ENCODE peak calls at places on chromosomes 5 and 9, in seven cellular contexts. H, V, B, X, A, S and I are unnamed samples.

GRCh38 chr9:111298831-111299603 is 31.0 kb downstream of the OR2K2 start:
- DNase-seq in H (peak), V (no peak), B (peak), X (peak), A (peak), S (no peak), I (no peak)

GRCh38 chr9:127667127-127667844 is 39.5 kb upstream of the CFAP157 start:
- DNase-seq in H (no peak), V (no peak), B (no peak), X (no peak), A (no peak), S (no peak), I (no peak)

GRCh38 chr9:83933804-83934203 is 12.6 kb upstream of the KIF27 start:
- DNase-seq in H (peak), V (peak), B (peak), X (no peak), A (no peak), S (no peak), I (no peak)

GRCh38 chr5:39717186-39717897 is 292.6 kb upstream of the DAB2 start:
- DNase-seq in H (peak), V (no peak), B (peak), X (no peak), A (no peak), S (no peak), I (no peak)

GRCh38 chr9:71131145-71131544 is 9.7 kb upstream of the TRPM3 start:
- DNase-seq in H (no peak), V (no peak), B (no peak), X (no peak), A (no peak), S (no peak), I (no peak)

GRCh38 chr5:163880307-163880706 is 374.9 kb downstream of the MAT2B start:
- DNase-seq in H (peak), V (no peak), B (peak), X (no peak), A (no peak), S (no peak), I (no peak)

GRCh38 chr9:93702261-93702660 is 125.9 kb downstream of the PHF2 start:
- DNase-seq in H (no peak), V (no peak), B (no peak), X (no peak), A (no peak), S (no peak), I (no peak)

GRCh38 chr9:131925677-131926076 is 154.0 kb downstream of the MED27 start:
- DNase-seq in H (no peak), V (no peak), B (no peak), X (no peak), A (no peak), S (no peak), I (no peak)

GRCh38 chr9:121194730-121195129 is 6.9 kb downstream of the RAB14 start:
- DNase-seq in H (no peak), V (no peak), B (no peak), X (no peak), A (no peak), S (no peak), I (no peak)

GRCh38 chr9:71285191-71285656 is 163.8 kb upstream of the TRPM3 start:
- DNase-seq in H (peak), V (no peak), B (peak), X (peak), A (peak), S (peak), I (no peak)

GRCh38 chr5:80149161-80149609 is 106.7 kb downstream of the SERINC5 start:
- DNase-seq in H (no peak), V (no peak), B (no peak), X (no peak), A (no peak), S (no peak), I (no peak)

GRCh38 chr5:175226506-175226905 is 217.5 kb downstream of the DRD1 start:
- DNase-seq in H (no peak), V (no peak), B (no peak), X (no peak), A (no peak), S (no peak), I (no peak)

GRCh38 chr5:173333900-173334685 is 5.9 kb upstream of the STC2 start:
- DNase-seq in H (peak), V (no peak), B (peak), X (peak), A (no peak), S (no peak), I (no peak)

GRCh38 chr5:123690821-123691220 is 178.8 kb downstream of the CSNK1G3 start:
- DNase-seq in H (no peak), V (no peak), B (no peak), X (no peak), A (no peak), S (no peak), I (no peak)

GRCh38 chr5:30156156-30156555 is 1037.3 kb upstream of the CDH6 start:
- DNase-seq in H (peak), V (no peak), B (no peak), X (no peak), A (no peak), S (no peak), I (no peak)

GRCh38 chr9:69577123-69577522 is 95.0 kb downstream of the APBA1 start:
- DNase-seq in H (no peak), V (no peak), B (no peak), X (no peak), A (no peak), S (no peak), I (no peak)

GRCh38 chr5:122392844-122393243 is 80.8 kb downstream of the SNCAIP start:
- DNase-seq in H (peak), V (no peak), B (peak), X (no peak), A (no peak), S (no peak), I (no peak)

GRCh38 chr5:128536861-128537305 is 1.2 kb downstream of the FBN2 start:
- DNase-seq in H (peak), V (no peak), B (no peak), X (no peak), A (peak), S (no peak), I (no peak)

GRCh38 chr5:115738807-115739206 is 77.7 kb downstream of the CDO1 start:
- DNase-seq in H (no peak), V (no peak), B (no peak), X (no peak), A (no peak), S (no peak), I (no peak)

GRCh38 chr9:72758944-72759343 is 193.9 kb downstream of the ALDH1A1 start:
- DNase-seq in H (no peak), V (no peak), B (no peak), X (no peak), A (no peak), S (no peak), I (no peak)

GRCh38 chr9:72749276-72749675 is 203.6 kb downstream of the ALDH1A1 start:
- DNase-seq in H (no peak), V (no peak), B (no peak), X (no peak), A (no peak), S (no peak), I (no peak)

GRCh38 chr9:72755836-72756235 is 197.0 kb downstream of the ALDH1A1 start:
- DNase-seq in H (no peak), V (no peak), B (no peak), X (no peak), A (no peak), S (no peak), I (no peak)

GRCh38 chr9:72751541-72751940 is 201.3 kb downstream of the ALDH1A1 start:
- DNase-seq in H (no peak), V (no peak), B (no peak), X (no peak), A (no peak), S (no peak), I (no peak)

DNA sequence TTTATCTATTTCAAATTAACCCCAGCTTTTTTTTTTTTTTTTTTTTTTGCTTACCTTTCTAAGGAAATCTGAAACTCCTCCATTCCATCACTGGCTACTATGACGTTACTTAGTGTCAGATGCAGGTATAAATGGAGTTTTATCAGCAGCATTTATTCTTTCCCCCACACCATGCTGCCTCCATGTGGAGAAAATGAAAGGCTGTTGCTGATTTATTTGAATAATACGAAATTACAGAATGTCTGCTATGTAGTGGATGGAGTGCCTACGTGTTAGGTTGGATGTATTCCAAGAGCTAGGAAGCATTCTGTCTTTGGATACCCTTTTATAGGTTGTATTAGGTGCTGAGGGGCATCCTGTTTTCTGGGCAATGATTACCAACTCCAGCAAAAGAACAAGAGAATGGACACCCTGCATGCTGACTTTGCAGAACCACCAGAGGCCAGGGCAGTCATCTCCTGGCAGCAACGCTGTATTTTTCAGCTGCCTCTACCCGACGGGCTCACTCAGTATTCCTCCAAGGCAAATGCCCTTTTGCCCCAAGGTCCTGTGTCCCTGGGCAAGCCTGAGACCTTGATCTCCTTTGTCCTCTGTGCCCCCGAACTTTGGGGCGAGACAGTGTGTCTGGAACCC is 199.5 kb downstream of the ALDH1A1 start:
- DNase-seq in H (peak), V (no peak), B (peak), X (peak), A (no peak), S (no peak), I (no peak)
- TF ChIP-seq CTCF in H (peak), V (peak), B (peak), X (peak), A (peak), S (peak), I (peak)

DNA sequence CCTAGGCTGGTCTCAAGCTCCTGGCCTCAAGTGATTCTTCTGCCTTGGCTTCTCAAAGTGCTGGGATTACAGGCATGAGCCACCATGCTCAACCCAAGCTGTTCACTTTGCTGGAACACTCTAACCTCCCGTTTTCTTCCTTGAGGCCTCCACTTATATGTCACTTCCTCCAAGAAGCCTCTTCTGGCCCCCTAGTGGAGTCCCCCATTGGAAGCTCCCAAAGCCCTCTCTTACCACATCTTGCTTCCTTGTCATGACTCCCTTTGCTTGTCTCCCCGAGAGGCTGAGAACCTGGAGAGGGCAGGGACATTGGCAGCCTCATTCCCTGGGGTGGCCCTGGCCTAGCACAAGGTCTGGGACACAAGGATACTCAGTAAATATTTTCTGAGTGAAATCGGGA is 80.8 kb downstream of the PDE6A start:
- DNase-seq in H (no peak), V (no peak), B (no peak), X (no peak), A (no peak), S (no peak), I (no peak)
- TF ChIP-seq CTCF in H (no peak), V (no peak), B (no peak), X (no peak), A (no peak), S (no peak), I (no peak)

DNA sequence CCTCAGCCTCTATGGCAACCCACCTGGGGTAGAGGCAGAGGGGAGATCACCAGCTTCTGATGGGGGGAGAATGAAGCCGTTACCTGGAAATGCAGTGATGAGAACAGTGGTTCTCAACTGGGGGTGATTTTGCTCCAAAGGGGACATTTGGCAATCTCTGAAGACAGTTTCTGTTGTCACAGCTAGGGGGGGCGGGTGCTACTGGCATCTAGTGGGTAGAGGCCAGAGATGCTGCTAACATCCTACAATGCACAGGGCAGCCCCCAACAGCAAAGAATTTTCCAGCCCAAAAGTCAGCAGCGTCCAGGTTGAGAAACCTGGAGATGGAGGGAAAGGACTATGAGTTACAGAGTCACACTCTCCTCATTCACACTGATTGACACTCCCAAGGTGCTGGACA is 84.5 kb downstream of the FGF1 start:
- DNase-seq in H (no peak), V (no peak), B (no peak), X (no peak), A (no peak), S (no peak), I (no peak)
- TF ChIP-seq CTCF in H (no peak), V (no peak), B (peak), X (peak), A (no peak), S (no peak), I (no peak)

DNA sequence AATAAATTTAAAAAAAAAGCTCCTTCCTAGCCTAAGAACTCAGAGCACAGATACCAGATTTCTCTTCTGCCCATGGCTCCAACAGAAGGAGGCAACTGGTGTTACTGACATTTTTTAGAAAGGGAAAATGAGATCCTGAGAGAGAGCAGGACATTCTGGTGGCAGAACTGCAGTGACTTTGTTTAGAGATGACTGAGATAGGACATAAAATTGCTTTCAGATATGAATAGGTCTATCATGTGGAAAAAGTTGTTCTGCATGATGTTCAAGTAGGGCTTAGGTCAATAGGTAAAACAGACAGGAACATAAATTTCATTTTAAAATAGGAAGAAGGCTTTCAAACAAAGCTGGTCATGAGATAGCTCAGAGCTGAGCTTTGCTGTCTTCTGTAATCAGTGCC is 49.6 kb downstream of the NIPAL4 start:
- DNase-seq in H (no peak), V (no peak), B (no peak), X (no peak), A (no peak), S (no peak), I (no peak)
- TF ChIP-seq CTCF in H (no peak), V (no peak), B (no peak), X (no peak), A (no peak), S (no peak), I (no peak)

DNA sequence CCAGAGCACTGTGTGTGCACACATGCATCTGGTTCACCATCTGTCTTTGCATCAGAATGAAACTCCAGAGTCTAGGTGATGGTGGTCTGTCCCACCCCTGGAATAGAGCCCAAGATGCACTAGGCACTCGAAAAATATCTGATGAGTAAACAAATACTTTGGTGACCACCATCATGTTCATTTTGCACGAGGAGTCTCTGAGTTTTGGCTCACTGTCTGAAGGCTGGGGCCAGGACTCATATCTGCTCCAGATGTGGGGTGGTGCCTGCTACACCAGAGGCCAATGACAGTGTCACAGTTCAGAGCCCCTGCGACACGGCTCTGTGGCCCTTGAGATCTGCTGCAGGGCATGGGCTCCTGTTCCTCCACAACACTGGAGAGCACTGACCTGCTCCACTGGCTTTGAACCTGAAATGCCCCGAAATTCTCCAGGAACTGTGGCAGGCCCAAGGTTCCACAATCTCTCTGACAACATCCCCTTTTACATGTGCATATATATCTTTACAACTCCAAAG is 164.6 kb downstream of the ROR2 start:
- DNase-seq in H (no peak), V (no peak), B (peak), X (no peak), A (no peak), S (no peak), I (no peak)
- TF ChIP-seq CTCF in H (no peak), V (no peak), B (no peak), X (no peak), A (no peak), S (no peak), I (no peak)

DNA sequence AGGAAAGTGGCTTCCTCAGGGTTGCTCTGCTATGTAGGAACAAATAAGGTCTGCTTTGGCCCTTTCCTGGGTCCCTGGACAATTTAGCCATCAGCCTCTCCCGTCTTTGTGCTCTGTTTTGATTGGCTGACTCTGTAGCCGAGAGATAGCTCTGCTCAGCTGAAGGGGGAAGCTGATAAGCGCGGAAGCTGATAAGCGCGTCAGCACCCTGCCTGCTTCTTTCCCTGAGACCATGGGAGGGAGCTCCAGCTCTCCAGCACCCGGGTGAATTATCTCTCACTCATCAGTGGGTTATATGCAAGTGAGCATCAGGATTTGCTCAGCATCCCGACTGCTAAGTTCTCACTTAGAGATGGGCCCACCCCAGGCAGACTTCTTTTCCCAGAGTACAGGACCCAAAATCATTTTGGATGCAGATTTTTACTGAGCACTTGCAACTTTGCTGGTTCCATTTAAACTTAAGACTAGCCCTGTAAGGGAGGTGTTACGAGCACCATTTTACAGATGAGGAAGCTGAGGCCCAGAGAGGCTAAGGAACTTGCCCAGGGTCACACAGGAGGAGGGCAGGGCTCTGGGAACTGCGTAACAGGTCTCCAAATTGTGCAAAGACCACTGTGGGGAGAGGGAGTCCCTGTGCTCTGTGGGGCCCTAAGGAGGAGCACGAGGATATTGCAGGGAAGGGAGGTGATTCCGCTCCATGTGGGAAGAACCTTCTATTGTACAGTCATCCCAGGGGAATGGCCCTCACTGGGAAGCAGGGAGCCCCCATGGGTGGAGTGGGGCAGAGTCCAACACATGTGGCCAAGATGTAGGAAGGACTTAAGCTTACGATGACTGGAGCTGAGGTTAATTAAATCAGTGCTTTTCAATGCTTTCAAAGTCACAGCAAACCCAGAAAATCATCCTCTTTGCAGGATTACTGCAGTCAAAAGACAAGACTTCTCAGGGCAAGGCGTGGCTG is 83.7 kb upstream of the ORM1 start:
- DNase-seq in H (peak), V (no peak), B (peak), X (peak), A (peak), S (no peak), I (no peak)
- TF ChIP-seq CTCF in H (peak), V (no peak), B (peak), X (peak), A (no peak), S (no peak), I (no peak)

DNA sequence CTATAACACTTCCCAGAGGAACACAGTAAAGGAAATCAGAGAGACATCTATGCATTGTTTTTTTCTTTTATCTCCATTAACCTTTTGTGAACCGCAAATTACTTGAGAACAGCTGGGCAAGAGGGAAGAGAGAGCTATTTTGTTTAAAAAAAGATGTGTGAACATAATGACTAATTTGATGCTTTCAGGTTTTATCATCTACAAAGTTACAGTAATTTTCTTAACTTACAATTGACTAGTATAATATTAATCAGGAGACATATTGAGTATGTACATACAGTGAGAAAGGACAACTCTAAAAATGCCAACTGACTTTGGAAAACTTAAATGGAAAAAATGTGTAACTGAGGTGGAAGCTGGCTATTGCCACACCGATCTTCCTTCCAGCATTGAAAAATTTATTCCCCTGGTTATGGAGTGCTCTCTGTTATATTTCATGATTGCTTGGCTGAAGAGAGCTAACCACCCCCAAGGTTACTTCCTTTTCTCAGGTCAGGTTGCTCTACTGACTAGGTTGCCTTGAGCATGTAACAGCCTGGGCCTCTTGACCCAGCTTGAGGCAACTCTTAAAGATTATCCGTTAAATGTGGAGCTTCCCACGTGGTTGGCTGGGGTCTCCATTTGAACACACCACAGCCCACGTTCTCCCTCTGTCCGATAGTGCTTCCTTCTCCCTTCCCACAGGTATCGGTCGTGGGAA is 62.6 kb upstream of the C6 start:
- DNase-seq in H (no peak), V (no peak), B (no peak), X (no peak), A (no peak), S (no peak), I (no peak)
- TF ChIP-seq CTCF in H (no peak), V (no peak), B (no peak), X (no peak), A (no peak), S (no peak), I (no peak)

GRCh38 chr9:18002718-18003438 is 424.0 kb downstream of the SH3GL2 start:
- DNase-seq in H (no peak), V (no peak), B (no peak), X (no peak), A (no peak), S (no peak), I (no peak)
- TF ChIP-seq CTCF in H (no peak), V (no peak), B (no peak), X (no peak), A (no peak), S (no peak), I (no peak)